ENCODE peak calls at places on chromosomes 6 and 20, in six cellular contexts. A is IMR-90, Q is foreskin keratinocyte, C is lung, R is GM10248, F is mammary epithelial cell. B is an unnamed sample.

GRCh38 chr6:106520711-106521367 is 108.5 kb downstream of the RTN4IP1 start:
- DNase-seq in A (no peak), Q (no peak), C (no peak), R (peak; percentile 71), F (no peak), B (peak; percentile 58)

GRCh38 chr20:50717974-50718761 is 13.2 kb upstream of the PARD6B start:
- DNase-seq in A (no peak), Q (no peak), C (no peak), R (no peak), F (no peak), B (no peak)

GRCh38 chr20:11136691-11137090 is 462.9 kb upstream of the JAG1 start:
- DNase-seq in A (no peak), Q (no peak), C (no peak), R (no peak), F (no peak), B (no peak)

GRCh38 chr20:44582321-44583025 is at the start of gene PKIG:
- DNase-seq in A (peak; percentile 90), Q (no peak), C (no peak), R (no peak), F (peak; percentile 45), B (no peak)

GRCh38 chr20:2698912-2699311 is 6.3 kb downstream of the EBF4 start:
- DNase-seq in A (no peak), Q (no peak), C (peak; percentile 27), R (no peak), F (no peak), B (no peak)

GRCh38 chr6:35480176-35480575 is 12.0 kb downstream of the RPL10A start:
- DNase-seq in A (no peak), Q (no peak), C (no peak), R (no peak), F (no peak), B (no peak)

GRCh38 chr6:31556312-31556711 is 8.9 kb downstream of the NFKBIL1 start:
- DNase-seq in A (no peak), Q (no peak), C (no peak), R (no peak), F (no peak), B (no peak)

GRCh38 chr6:63663147-63663877 is 27.7 kb downstream of the PHF3 start:
- DNase-seq in A (peak; percentile 85), Q (peak; percentile 40), C (no peak), R (no peak), F (peak; percentile 68), B (no peak)

GRCh38 chr6:31752739-31753319 is 9.6 kb upstream of the SAPCD1 start:
- DNase-seq in A (peak; percentile 90), Q (peak; percentile 41), C (no peak), R (no peak), F (peak; percentile 52), B (no peak)

GRCh38 chr6:17413313-17413750 is 19.9 kb downstream of the CAP2 start:
- DNase-seq in A (peak; percentile 91), Q (peak; percentile 56), C (no peak), R (no peak), F (peak; percentile 62), B (no peak)

GRCh38 chr6:48134246-48134645 is 23.2 kb upstream of the PTCHD4 start:
- DNase-seq in A (no peak), Q (no peak), C (no peak), R (no peak), F (no peak), B (no peak)

GRCh38 chr6:45075246-45075645 is 252.9 kb upstream of the RUNX2 start:
- DNase-seq in A (peak; percentile 94), Q (peak; percentile 97), C (no peak), R (no peak), F (peak; percentile 96), B (no peak)

GRCh38 chr6:132364675-132365074 is 36.6 kb downstream of the MOXD1 start:
- DNase-seq in A (no peak), Q (no peak), C (no peak), R (no peak), F (no peak), B (no peak)

GRCh38 chr6:89528865-89529264 is 95.9 kb downstream of the ANKRD6 start:
- DNase-seq in A (no peak), Q (no peak), C (no peak), R (no peak), F (no peak), B (no peak)

GRCh38 chr6:97757575-97757974 is 474.6 kb upstream of the MMS22L start:
- DNase-seq in A (no peak), Q (no peak), C (no peak), R (no peak), F (no peak), B (no peak)

GRCh38 chr6:29528300-29528931 is 31.1 kb downstream of the UBD start:
- DNase-seq in A (no peak), Q (no peak), C (peak; percentile 14), R (no peak), F (no peak), B (no peak)

GRCh38 chr6:305371-306206 is 13.3 kb downstream of the DUSP22 start:
- DNase-seq in A (no peak), Q (no peak), C (no peak), R (peak; percentile 93), F (no peak), B (peak; percentile 98)

GRCh38 chr6:44073612-44074382 is 53.5 kb downstream of the MRPL14 start:
- DNase-seq in A (no peak), Q (no peak), C (no peak), R (no peak), F (no peak), B (no peak)
- TF ChIP-seq CTCF in A (no peak), Q (no peak), C (no peak), R (no peak), F (no peak), B (no peak)

GRCh38 chr6:163147988-163148387 is 266.5 kb upstream of the QKI start:
- DNase-seq in A (no peak), Q (no peak), C (no peak), R (no peak), F (no peak), B (no peak)
- TF ChIP-seq CTCF in A (no peak), Q (peak; percentile 4), C (no peak), R (no peak), F (no peak), B (no peak)

GRCh38 chr6:142112451-142113061 is 20.2 kb upstream of the GJE1 start:
- DNase-seq in A (peak; percentile 77), Q (no peak), C (peak; percentile 70), R (peak; percentile 28), F (peak; percentile 48), B (peak; percentile 40)
- TF ChIP-seq CTCF in A (peak; percentile 87), Q (peak; percentile 91), C (peak; percentile 37), R (peak; percentile 81), F (peak; percentile 82), B (peak; percentile 86)

GRCh38 chr6:55963301-55963700 is 87.9 kb upstream of the BMP5 start:
- DNase-seq in A (no peak), Q (no peak), C (no peak), R (no peak), F (no peak), B (no peak)
- TF ChIP-seq CTCF in A (peak; percentile 15), Q (peak; percentile 53), C (no peak), R (no peak), F (peak; percentile 66), B (peak; percentile 6)

GRCh38 chr6:108714774-108715414 is 133.3 kb upstream of the ARMC2 start:
- DNase-seq in A (peak; percentile 42), Q (no peak), C (no peak), R (no peak), F (no peak), B (no peak)
- TF ChIP-seq CTCF in A (peak; percentile 6), Q (no peak), C (no peak), R (no peak), F (no peak), B (no peak)

GRCh38 chr20:63289311-63290135 is 3.5 kb upstream of the COL20A1 start:
- DNase-seq in A (no peak), Q (no peak), C (no peak), R (no peak), F (no peak), B (no peak)

GRCh38 chr20:63290136-63290676 is 2.8 kb upstream of the COL20A1 start:
- DNase-seq in A (no peak), Q (no peak), C (no peak), R (no peak), F (no peak), B (no peak)

GRCh38 chr20:63292292-63292701 is 689 bp upstream of the COL20A1 start:
- DNase-seq in A (no peak), Q (no peak), C (no peak), R (no peak), F (no peak), B (no peak)

GRCh38 chr20:63291811-63292210 is 1.2 kb upstream of the COL20A1 start:
- DNase-seq in A (no peak), Q (no peak), C (no peak), R (no peak), F (no peak), B (no peak)

GRCh38 chr20:63290677-63291472 is 2.1 kb upstream of the COL20A1 start:
- DNase-seq in A (peak; percentile 11), Q (peak; percentile 8), C (no peak), R (peak; percentile 86), F (peak; percentile 31), B (peak; percentile 88)
- TF ChIP-seq CTCF in A (peak; percentile 60), Q (peak; percentile 83), C (no peak), R (peak; percentile 54), F (peak; percentile 61), B (peak; percentile 76)

DNA sequence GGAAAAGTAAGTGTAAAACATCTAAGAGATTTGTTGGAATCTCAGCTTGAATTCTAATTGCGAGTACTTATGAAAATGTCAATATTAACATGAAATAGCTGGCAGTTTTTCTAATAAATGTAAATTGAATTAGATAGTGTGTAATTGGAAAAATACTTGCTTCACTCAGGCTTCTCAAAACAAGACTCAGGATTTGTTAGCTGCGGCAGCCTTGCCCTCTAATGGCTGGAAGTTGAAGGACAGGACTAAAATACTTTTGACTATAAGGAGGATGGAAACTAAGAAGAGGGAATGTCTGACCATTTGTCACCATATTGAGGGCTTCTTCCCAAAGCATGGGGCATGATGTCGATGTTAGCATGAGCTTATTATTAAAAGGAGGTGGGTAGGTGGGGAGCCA is 227.0 kb downstream of the UST start:
- DNase-seq in A (peak; percentile 66), Q (no peak), C (no peak), R (no peak), F (no peak), B (no peak)
- TF ChIP-seq CTCF in A (peak; percentile 71), Q (peak; percentile 58), C (no peak), R (peak; percentile 7), F (peak; percentile 29), B (no peak)

DNA sequence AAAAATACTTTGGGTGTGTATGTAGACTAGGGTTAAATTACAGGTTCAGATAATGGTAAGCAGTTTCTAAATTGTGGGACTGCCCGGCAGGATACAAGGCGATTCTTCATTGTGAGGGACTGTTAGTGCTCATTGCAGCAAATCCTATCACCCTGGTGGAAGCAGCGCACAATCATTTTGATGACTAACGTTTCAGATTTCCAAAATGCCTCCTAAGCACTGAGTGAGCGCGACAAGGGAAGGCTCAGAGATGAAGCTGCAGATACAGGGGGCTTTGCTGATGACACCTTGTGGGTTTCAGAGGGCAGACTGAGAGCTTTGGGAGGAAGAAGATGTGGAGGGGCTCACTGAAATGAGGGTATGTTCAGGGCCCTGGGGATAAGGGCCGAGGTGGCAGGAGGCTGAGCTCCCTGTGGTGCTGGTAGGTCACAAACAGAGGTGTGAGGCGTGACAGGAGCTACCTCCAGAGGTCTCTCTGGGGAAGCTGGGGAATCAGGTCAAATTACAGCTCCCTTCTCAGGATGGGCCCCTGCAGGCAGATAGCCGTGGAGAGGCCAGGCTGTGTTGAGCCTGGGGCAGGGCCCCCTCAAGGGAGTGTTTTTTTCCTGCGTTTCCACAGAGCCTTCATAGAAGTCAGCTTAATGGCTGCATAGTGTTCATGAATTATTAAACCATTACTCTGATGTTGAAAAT is 84.5 kb upstream of the FYN start:
- DNase-seq in A (peak; percentile 38), Q (no peak), C (no peak), R (no peak), F (no peak), B (no peak)
- TF ChIP-seq CTCF in A (no peak), Q (no peak), C (no peak), R (no peak), F (no peak), B (no peak)